ENCODE peak calls at places on chromosomes 7 and 10, in eight cellular contexts. D is IMR-90, C is tibial nerve, Y is breast epithelium, H is gastrocnemius medialis, S is heart left ventricle, A is lower leg skin, G is endothelial cell of umbilical vein. R is an unnamed sample.

GRCh38 chr10:17963431-17963830 is 11.7 kb downstream of the SLC39A12 start:
- DNase-seq in D (no peak), C (no peak), Y (no peak), H (no peak), S (no peak), A (no peak), G (no peak), R (no peak)

GRCh38 chr10:13351340-13351915 is 3.3 kb upstream of the SEPHS1 start:
- DNase-seq in D (no peak), C (no peak), Y (no peak), H (no peak), S (no peak), A (no peak), G (no peak), R (no peak)

GRCh38 chr10:132265878-132266496 is 41.8 kb downstream of the STK32C start:
- DNase-seq in D (peak; percentile 32), C (no peak), Y (no peak), H (no peak), S (no peak), A (no peak), G (no peak), R (no peak)

GRCh38 chr7:47647213-47647985 is 65.5 kb upstream of the TNS3 start:
- DNase-seq in D (no peak), C (no peak), Y (no peak), H (no peak), S (no peak), A (no peak), G (no peak), R (no peak)

GRCh38 chr10:18238875-18239485 is 98.8 kb downstream of the CACNB2 start:
- DNase-seq in D (peak; percentile 70), C (no peak), Y (no peak), H (no peak), S (no peak), A (no peak), G (peak; percentile 26), R (no peak)

GRCh38 chr7:25777969-25778767 is 373.8 kb upstream of the NFE2L3 start:
- DNase-seq in D (no peak), C (no peak), Y (no peak), H (peak; percentile 77), S (no peak), A (no peak), G (no peak), R (no peak)

GRCh38 chr7:28725045-28725630 is 233.0 kb downstream of the TRIL start:
- DNase-seq in D (no peak), C (no peak), Y (no peak), H (no peak), S (no peak), A (no peak), G (no peak), R (no peak)

GRCh38 chr7:78326189-78326588 is 527.6 kb downstream of the PHTF2 start:
- DNase-seq in D (peak; percentile 60), C (no peak), Y (no peak), H (no peak), S (no peak), A (no peak), G (no peak), R (no peak)

GRCh38 chr7:121994625-121995410 is 121.9 kb downstream of the PTPRZ1 start:
- DNase-seq in D (peak; percentile 81), C (peak; percentile 74), Y (peak; percentile 52), H (no peak), S (no peak), A (peak; percentile 46), G (peak; percentile 69), R (no peak)

GRCh38 chr7:31327071-31327470 is 13.5 kb downstream of the NEUROD6 start:
- DNase-seq in D (peak; percentile 10), C (no peak), Y (no peak), H (no peak), S (no peak), A (no peak), G (no peak), R (no peak)

GRCh38 chr7:54615-55014 is 137.8 kb upstream of the FAM20C start:
- DNase-seq in D (no peak), C (no peak), Y (no peak), H (no peak), S (no peak), A (no peak), G (no peak), R (no peak)

GRCh38 chr7:80916770-80917681 is 1.8 kb downstream of the SEMA3C start:
- DNase-seq in D (peak; percentile 89), C (no peak), Y (no peak), H (no peak), S (no peak), A (no peak), G (peak; percentile 53), R (no peak)

GRCh38 chr7:80635533-80635932 is 2.9 kb upstream of the CD36 start:
- DNase-seq in D (peak; percentile 58), C (no peak), Y (no peak), H (no peak), S (no peak), A (no peak), G (no peak), R (no peak)

GRCh38 chr10:12513775-12514663 is 164.7 kb downstream of the CAMK1D start:
- DNase-seq in D (peak; percentile 38), C (no peak), Y (no peak), H (no peak), S (no peak), A (no peak), G (no peak), R (no peak)

GRCh38 chr10:116398224-116398623 is 29.4 kb upstream of the PNLIPRP3 start:
- DNase-seq in D (no peak), C (no peak), Y (no peak), H (no peak), S (no peak), A (no peak), G (no peak), R (no peak)

GRCh38 chr7:16804674-16805439 is at the start of gene AGR2:
- DNase-seq in D (peak; percentile 42), C (no peak), Y (no peak), H (no peak), S (no peak), A (peak; percentile 63), G (no peak), R (peak; percentile 85)

GRCh38 chr7:140810830-140811556 is 113.7 kb downstream of the BRAF start:
- DNase-seq in D (peak; percentile 66), C (peak; percentile 88), Y (no peak), H (peak; percentile 18), S (no peak), A (peak; percentile 64), G (peak; percentile 77), R (peak; percentile 55)

GRCh38 chr10:22365644-22366565 is 20.6 kb downstream of the SPAG6 start:
- DNase-seq in D (no peak), C (no peak), Y (no peak), H (no peak), S (no peak), A (no peak), G (no peak), R (no peak)

GRCh38 chr7:19619122-19619521 is 89.7 kb downstream of the POLR1F start:
- DNase-seq in D (no peak), C (no peak), Y (no peak), H (no peak), S (no peak), A (no peak), G (no peak), R (no peak)

DNA sequence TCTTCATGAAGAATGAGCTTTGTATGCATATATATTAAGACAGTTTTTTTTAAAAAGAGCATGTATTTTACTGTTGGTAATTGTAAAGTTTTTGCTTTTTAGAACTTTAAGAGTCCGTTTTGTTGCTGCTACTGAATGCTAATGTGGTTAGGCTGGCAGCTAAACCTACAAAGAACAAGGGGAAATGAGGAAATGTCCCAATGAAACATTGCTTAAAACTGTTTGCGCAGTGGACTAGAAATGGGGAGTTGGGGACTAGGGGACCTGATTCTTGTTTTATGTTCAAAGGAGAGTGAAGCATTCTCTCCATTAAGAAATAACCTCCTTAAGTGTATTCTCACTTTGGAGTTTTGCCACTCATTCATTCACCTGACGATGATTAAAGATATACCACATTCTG is 5.7 kb downstream of the NRF1 start:
- DNase-seq in D (no peak), C (no peak), Y (no peak), H (no peak), S (no peak), A (no peak), G (no peak), R (no peak)
- H3K4me3 ChIP-seq in D (no peak overlapping the region), C (no peak overlapping the region), Y (no peak overlapping the region), H (no peak overlapping the region), S (no peak overlapping the region), A (no peak overlapping the region), G (no peak overlapping the region), R (no peak overlapping the region)

GRCh38 chr10:26860026-26860541 is 674 bp downstream of the ABI1 start:
- DNase-seq in D (peak; percentile 65), C (peak; percentile 42), Y (peak; percentile 63), H (peak; percentile 36), S (peak; percentile 71), A (peak; percentile 80), G (peak; percentile 71), R (peak; percentile 73)

GRCh38 chr10:26858707-26859034 is 2.1 kb downstream of the ABI1 start:
- DNase-seq in D (no peak), C (no peak), Y (no peak), H (no peak), S (no peak), A (no peak), G (no peak), R (no peak)

GRCh38 chr10:26861326-26861998 is 704 bp upstream of the ABI1 start:
- DNase-seq in D (no peak), C (no peak), Y (no peak), H (no peak), S (no peak), A (no peak), G (no peak), R (no peak)

GRCh38 chr10:26859241-26860025 is 1.3 kb downstream of the ABI1 start:
- DNase-seq in D (peak; percentile 38), C (no peak), Y (no peak), H (no peak), S (no peak), A (no peak), G (peak; percentile 24), R (no peak)

GRCh38 chr10:26860542-26861325 is at the start of gene ABI1:
- DNase-seq in D (peak; percentile 98), C (peak; percentile 94), Y (peak; percentile 98), H (peak; percentile 97), S (peak; percentile 99), A (peak; percentile 98), G (peak; percentile 100), R (peak; percentile 99)
- TF ChIP-seq POLR2A in D (peak; percentile 86), C (peak; percentile 89), Y (peak; percentile 96), H (peak; percentile 97), S (peak; percentile 71), A (peak; percentile 77), G (peak; percentile 87), R (peak; percentile 96)

DNA sequence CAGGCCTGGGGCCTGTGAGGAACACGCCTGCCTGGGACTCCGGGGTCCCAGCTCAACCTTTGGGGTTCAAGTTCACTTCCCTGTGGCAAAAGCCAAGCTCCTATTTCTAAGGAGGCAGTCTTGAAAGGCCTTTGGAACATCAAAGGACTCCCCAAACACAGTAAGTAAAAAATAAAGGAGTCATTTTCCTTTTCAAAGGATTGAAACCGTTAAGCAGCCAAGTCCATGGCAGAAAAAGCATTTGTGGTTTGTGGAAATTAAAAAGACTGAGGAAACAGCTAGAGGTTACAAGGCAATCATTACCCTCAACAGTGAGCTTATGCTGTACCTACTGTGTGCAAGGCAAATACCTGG is 200.8 kb downstream of the MYOF start:
- DNase-seq in D (no peak), C (no peak), Y (no peak), H (no peak), S (no peak), A (no peak), G (no peak), R (no peak)
- H3K4me3 ChIP-seq in D (no peak overlapping the region), C (no peak overlapping the region), Y (no peak overlapping the region), H (no peak overlapping the region), S (no peak overlapping the region), A (no peak overlapping the region), G (no peak overlapping the region), R (no peak overlapping the region)

GRCh38 chr10:103553743-103554487 is 60.4 kb downstream of the NEURL1 start:
- DNase-seq in D (no peak), C (no peak), Y (no peak), H (no peak), S (no peak), A (no peak), G (no peak), R (no peak)
- TF ChIP-seq POLR2A in D (no peak), C (no peak), Y (no peak), H (no peak), S (no peak), A (no peak), G (no peak), R (no peak)